ENCODE peak calls at places on chromosomes 12 and 14, in five cellular contexts. One of them, this sample, is unnamed.

GRCh38 chr12:124543052-124543590 is 24.3 kb downstream of the NCOR2 start:
- DNase-seq in heart left ventricle: no peak
- DNase-seq in mesenchymal stem cell: peak; percentile 81
- DNase-seq in naive thymus-derived CD4-positive, alpha-beta T cell: peak; percentile 66
- DNase-seq in SJSA1: no peak
- DNase-seq in this sample: peak; percentile 74

GRCh38 chr12:31588976-31589375 is 2.0 kb downstream of the DENND5B start:
- DNase-seq in mesenchymal stem cell: peak; percentile 39
- DNase-seq in heart left ventricle: no peak
- DNase-seq in naive thymus-derived CD4-positive, alpha-beta T cell: no peak
- DNase-seq in SJSA1: peak; percentile 28
- DNase-seq in this sample: no peak

GRCh38 chr12:42593781-42594322 is 4.3 kb upstream of the PRICKLE1 start:
- DNase-seq in mesenchymal stem cell: no peak
- DNase-seq in SJSA1: no peak
- DNase-seq in naive thymus-derived CD4-positive, alpha-beta T cell: no peak
- DNase-seq in heart left ventricle: no peak
- DNase-seq in this sample: no peak

GRCh38 chr14:101873401-101873800 is 91.0 kb upstream of the DYNC1H1 start:
- DNase-seq in naive thymus-derived CD4-positive, alpha-beta T cell: no peak
- DNase-seq in heart left ventricle: no peak
- DNase-seq in SJSA1: no peak
- DNase-seq in mesenchymal stem cell: no peak
- DNase-seq in this sample: no peak

GRCh38 chr12:120581998-120582397 is 796 bp upstream of the POP5 start:
- DNase-seq in SJSA1: peak; percentile 26
- DNase-seq in naive thymus-derived CD4-positive, alpha-beta T cell: peak; percentile 4
- DNase-seq in heart left ventricle: no peak
- DNase-seq in mesenchymal stem cell: peak; percentile 18
- DNase-seq in this sample: no peak

GRCh38 chr12:68481181-68481941 is 129.3 kb upstream of the RAP1B start:
- DNase-seq in naive thymus-derived CD4-positive, alpha-beta T cell: no peak
- DNase-seq in heart left ventricle: no peak
- DNase-seq in SJSA1: no peak
- DNase-seq in mesenchymal stem cell: peak; percentile 48
- DNase-seq in this sample: no peak

GRCh38 chr12:114479831-114480230 is 73.9 kb upstream of the TBX5 start:
- DNase-seq in SJSA1: no peak
- DNase-seq in heart left ventricle: no peak
- DNase-seq in mesenchymal stem cell: no peak
- DNase-seq in naive thymus-derived CD4-positive, alpha-beta T cell: no peak
- DNase-seq in this sample: no peak

GRCh38 chr14:90611936-90612335 is 204.3 kb downstream of the TTC7B start:
- DNase-seq in mesenchymal stem cell: no peak
- DNase-seq in SJSA1: no peak
- DNase-seq in naive thymus-derived CD4-positive, alpha-beta T cell: no peak
- DNase-seq in heart left ventricle: no peak
- DNase-seq in this sample: no peak

GRCh38 chr14:32205984-32206383 is 2.9 kb upstream of the RNU6-8 start:
- DNase-seq in naive thymus-derived CD4-positive, alpha-beta T cell: no peak
- DNase-seq in heart left ventricle: no peak
- DNase-seq in SJSA1: no peak
- DNase-seq in mesenchymal stem cell: no peak
- DNase-seq in this sample: no peak

GRCh38 chr12:40106202-40106533 is 287 bp upstream of the SLC2A13 start:
- DNase-seq in SJSA1: no peak
- DNase-seq in heart left ventricle: no peak
- DNase-seq in mesenchymal stem cell: no peak
- DNase-seq in naive thymus-derived CD4-positive, alpha-beta T cell: no peak
- DNase-seq in this sample: no peak

GRCh38 chr14:106578479-106578878 is 1052.1 kb downstream of the TMEM121 start:
- DNase-seq in naive thymus-derived CD4-positive, alpha-beta T cell: no peak
- DNase-seq in mesenchymal stem cell: no peak
- DNase-seq in SJSA1: no peak
- DNase-seq in heart left ventricle: no peak
- DNase-seq in this sample: peak; percentile 68

GRCh38 chr12:120367252-120367923 is 1.6 kb downstream of the MSI1 start:
- DNase-seq in naive thymus-derived CD4-positive, alpha-beta T cell: no peak
- DNase-seq in mesenchymal stem cell: no peak
- DNase-seq in SJSA1: no peak
- DNase-seq in heart left ventricle: no peak
- DNase-seq in this sample: no peak

DNA sequence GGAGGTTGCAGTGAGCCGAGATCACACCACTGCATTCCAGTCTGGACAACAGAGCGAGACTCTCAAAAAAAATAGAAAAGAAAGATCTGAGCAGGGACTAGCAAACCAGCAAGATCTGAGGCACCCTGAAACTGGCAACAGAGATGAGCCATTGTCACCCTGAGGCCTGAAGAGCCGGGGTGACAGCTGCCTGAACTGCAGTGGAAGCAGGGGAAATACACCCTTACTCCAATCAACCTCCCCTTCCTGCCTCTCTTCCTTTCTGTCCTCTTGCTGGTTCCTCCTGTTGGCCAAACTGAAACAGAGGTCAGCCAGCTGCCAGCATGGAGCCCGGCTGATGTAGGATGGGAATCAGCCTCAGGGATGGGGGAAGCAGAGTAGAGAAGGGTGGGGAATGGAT is 192.0 kb downstream of the CHST11 start:
- DNase-seq in mesenchymal stem cell: no peak
- DNase-seq in SJSA1: no peak
- DNase-seq in naive thymus-derived CD4-positive, alpha-beta T cell: no peak
- DNase-seq in heart left ventricle: no peak
- DNase-seq in this sample: no peak
- H3K9me3 ChIP-seq in mesenchymal stem cell: no peaks in the 10 kb centered on the region
- H3K9me3 ChIP-seq in SJSA1: no peaks in the 10 kb centered on the region
- H3K9me3 ChIP-seq in naive thymus-derived CD4-positive, alpha-beta T cell: no peaks in the 10 kb centered on the region
- H3K9me3 ChIP-seq in heart left ventricle: no peaks in the 10 kb centered on the region
- H3K9me3 ChIP-seq in this sample: no peaks in the 10 kb centered on the region

GRCh38 chr12:6334359-6334758 is 7.5 kb downstream of the TNFRSF1A start:
- DNase-seq in naive thymus-derived CD4-positive, alpha-beta T cell: no peak
- DNase-seq in SJSA1: no peak
- DNase-seq in mesenchymal stem cell: no peak
- DNase-seq in heart left ventricle: no peak
- DNase-seq in this sample: no peak
- H3K27ac ChIP-seq in naive thymus-derived CD4-positive, alpha-beta T cell: peak overlapping the region; percentile 92
- H3K27ac ChIP-seq in SJSA1: peak overlapping the region; percentile 93
- H3K27ac ChIP-seq in mesenchymal stem cell: peak overlapping the region; percentile 99
- H3K27ac ChIP-seq in heart left ventricle: peak overlapping the region; percentile 100
- H3K27ac ChIP-seq in this sample: no peak overlapping the region

GRCh38 chr12:128116537-128116936 is 150.4 kb upstream of the TMEM132C start:
- DNase-seq in mesenchymal stem cell: no peak
- DNase-seq in naive thymus-derived CD4-positive, alpha-beta T cell: no peak
- DNase-seq in heart left ventricle: no peak
- DNase-seq in SJSA1: no peak
- DNase-seq in this sample: no peak

GRCh38 chr12:128120035-128120434 is 146.9 kb upstream of the TMEM132C start:
- DNase-seq in naive thymus-derived CD4-positive, alpha-beta T cell: no peak
- DNase-seq in mesenchymal stem cell: no peak
- DNase-seq in SJSA1: no peak
- DNase-seq in heart left ventricle: no peak
- DNase-seq in this sample: no peak

GRCh38 chr12:128121424-128121823 is 145.5 kb upstream of the TMEM132C start:
- DNase-seq in SJSA1: no peak
- DNase-seq in mesenchymal stem cell: no peak
- DNase-seq in naive thymus-derived CD4-positive, alpha-beta T cell: no peak
- DNase-seq in heart left ventricle: no peak
- DNase-seq in this sample: no peak
- H3K9me3 ChIP-seq in SJSA1: no peaks in the 10 kb centered on the region
- H3K9me3 ChIP-seq in mesenchymal stem cell: peaks cover 4% of the 10 kb centered on the region
- H3K9me3 ChIP-seq in naive thymus-derived CD4-positive, alpha-beta T cell: no peaks in the 10 kb centered on the region
- H3K9me3 ChIP-seq in heart left ventricle: no peaks in the 10 kb centered on the region
- H3K9me3 ChIP-seq in this sample: no peaks in the 10 kb centered on the region

GRCh38 chr12:15591811-15592210 is 197.4 kb downstream of the EPS8 start:
- DNase-seq in naive thymus-derived CD4-positive, alpha-beta T cell: no peak
- DNase-seq in mesenchymal stem cell: no peak
- DNase-seq in SJSA1: no peak
- DNase-seq in heart left ventricle: no peak
- DNase-seq in this sample: no peak
- H3K27ac ChIP-seq in naive thymus-derived CD4-positive, alpha-beta T cell: no peak overlapping the region
- H3K27ac ChIP-seq in mesenchymal stem cell: no peak overlapping the region
- H3K27ac ChIP-seq in SJSA1: no peak overlapping the region
- H3K27ac ChIP-seq in heart left ventricle: no peak overlapping the region
- H3K27ac ChIP-seq in this sample: no peak overlapping the region

DNA sequence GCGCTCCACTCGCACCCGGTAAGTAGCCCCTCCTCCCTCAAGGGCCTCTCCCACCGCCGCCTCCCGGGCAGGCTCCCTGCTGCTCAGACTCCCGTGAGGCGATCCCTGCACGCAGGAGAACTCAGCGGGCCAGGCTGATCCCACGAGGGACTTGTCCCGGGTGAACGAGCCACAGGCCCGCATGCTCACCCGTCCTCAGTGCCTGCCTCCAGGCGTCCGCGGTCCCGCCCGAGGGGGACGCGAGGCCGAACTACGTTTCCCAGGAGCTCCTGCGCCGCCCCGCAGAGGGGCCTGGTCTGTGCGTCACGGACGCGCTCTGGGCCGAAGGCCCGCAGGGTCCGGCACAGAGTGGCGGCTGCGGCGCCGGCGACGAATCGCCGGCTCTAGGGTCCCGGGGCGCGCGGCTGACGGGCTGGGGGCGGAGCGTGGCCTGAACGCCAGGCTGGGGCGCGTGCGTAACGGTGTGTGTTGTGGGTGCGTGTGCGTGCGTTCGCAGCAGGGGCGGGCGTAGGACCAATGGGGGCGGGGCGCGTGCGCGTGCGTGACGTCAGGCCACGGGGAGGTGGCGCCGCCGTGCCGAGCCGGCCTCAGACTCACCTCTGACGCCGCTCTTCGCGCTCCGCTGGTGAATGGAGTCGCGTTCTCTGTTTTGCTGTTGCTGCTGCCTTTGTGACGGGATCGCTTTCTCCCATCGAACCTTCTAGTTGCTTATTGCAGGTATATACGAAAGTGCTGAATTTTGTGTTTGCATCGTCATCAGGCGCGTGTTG is at the start of the genes ZNF10 and ZNF891:
- DNase-seq in SJSA1: peak; percentile 56
- DNase-seq in mesenchymal stem cell: peak; percentile 97
- DNase-seq in heart left ventricle: peak; percentile 97
- DNase-seq in naive thymus-derived CD4-positive, alpha-beta T cell: peak; percentile 98
- DNase-seq in this sample: peak; percentile 94
- H3K9me3 ChIP-seq in SJSA1: peaks cover 19% of the 10 kb centered on the region
- H3K9me3 ChIP-seq in mesenchymal stem cell: peaks cover 58% of the 10 kb centered on the region
- H3K9me3 ChIP-seq in heart left ventricle: peaks cover 28% of the 10 kb centered on the region
- H3K9me3 ChIP-seq in naive thymus-derived CD4-positive, alpha-beta T cell: peaks cover 68% of the 10 kb centered on the region
- H3K9me3 ChIP-seq in this sample: peaks cover 55% of the 10 kb centered on the region

GRCh38 chr12:92045852-92046251 is 99.8 kb downstream of the BTG1 start:
- DNase-seq in mesenchymal stem cell: no peak
- DNase-seq in heart left ventricle: no peak
- DNase-seq in SJSA1: no peak
- DNase-seq in naive thymus-derived CD4-positive, alpha-beta T cell: no peak
- DNase-seq in this sample: no peak
- H3K27ac ChIP-seq in mesenchymal stem cell: no peak overlapping the region
- H3K27ac ChIP-seq in heart left ventricle: no peak overlapping the region
- H3K27ac ChIP-seq in SJSA1: no peak overlapping the region
- H3K27ac ChIP-seq in naive thymus-derived CD4-positive, alpha-beta T cell: no peak overlapping the region
- H3K27ac ChIP-seq in this sample: no peak overlapping the region